ENCODE peak calls at places on chromosomes 16 and 17, in nine cellular contexts. V is esophagus muscularis mucosa, E is H1, C is transverse colon, Q is stomach, A is breast epithelium, O is upper lobe of left lung, B is spleen, J is HCT116. K is an unnamed sample.

GRCh38 chr17:71496552-71496951 is 624.3 kb upstream of the SOX9 start:
- DNase-seq in V (no peak), E (no peak), C (no peak), Q (no peak), A (no peak), O (no peak), B (no peak), J (no peak), K (no peak)

GRCh38 chr17:76812968-76813367 is 55.2 kb upstream of the MGAT5B start:
- DNase-seq in V (no peak), E (no peak), C (no peak), Q (no peak), A (no peak), O (no peak), B (no peak), J (no peak), K (no peak)

GRCh38 chr16:23317266-23317661 is 15.2 kb downstream of the SCNN1B start:
- DNase-seq in V (no peak), E (no peak), C (peak), Q (peak), A (no peak), O (peak), B (no peak), J (no peak), K (no peak)

GRCh38 chr17:38625482-38625881 is 19.7 kb upstream of the SRCIN1 start:
- DNase-seq in V (no peak), E (no peak), C (no peak), Q (no peak), A (no peak), O (no peak), B (no peak), J (no peak), K (no peak)

GRCh38 chr17:76826290-76827138 is 41.7 kb upstream of the MGAT5B start:
- DNase-seq in V (no peak), E (no peak), C (no peak), Q (no peak), A (no peak), O (no peak), B (no peak), J (no peak), K (no peak)

GRCh38 chr16:901149-901548 is 69.6 kb downstream of the LMF1 start:
- DNase-seq in V (no peak), E (no peak), C (no peak), Q (no peak), A (no peak), O (no peak), B (no peak), J (no peak), K (no peak)

GRCh38 chr16:15856901-15857778 is at the start of gene MYH11:
- DNase-seq in V (no peak), E (no peak), C (peak), Q (no peak), A (peak), O (no peak), B (no peak), J (no peak), K (no peak)

GRCh38 chr17:50684612-50685333 is 22.9 kb downstream of the ANKRD40 start:
- DNase-seq in V (no peak), E (no peak), C (peak), Q (peak), A (no peak), O (no peak), B (no peak), J (no peak), K (no peak)

GRCh38 chr16:19167710-19168172 is 299 bp upstream of the SYT17 start:
- DNase-seq in V (no peak), E (peak), C (peak), Q (peak), A (peak), O (peak), B (peak), J (peak), K (peak)

GRCh38 chr16:22843122-22843521 is 29.2 kb downstream of the HS3ST2 start:
- DNase-seq in V (peak), E (no peak), C (no peak), Q (no peak), A (no peak), O (no peak), B (no peak), J (no peak), K (no peak)

GRCh38 chr16:58464916-58465731 is 34.8 kb upstream of the NDRG4 start:
- DNase-seq in V (no peak), E (no peak), C (no peak), Q (no peak), A (no peak), O (no peak), B (peak), J (no peak), K (no peak)

GRCh38 chr16:50857881-50858280 is 116.0 kb downstream of the CYLD start:
- DNase-seq in V (peak), E (no peak), C (no peak), Q (no peak), A (no peak), O (no peak), B (no peak), J (no peak), K (no peak)

GRCh38 chr17:65022751-65023421 is 33.7 kb downstream of the GNA13 start:
- DNase-seq in V (no peak), E (no peak), C (no peak), Q (no peak), A (no peak), O (no peak), B (no peak), J (peak), K (peak)

GRCh38 chr17:72806011-72806410 is 286.5 kb downstream of the SLC39A11 start:
- DNase-seq in V (no peak), E (no peak), C (no peak), Q (no peak), A (no peak), O (no peak), B (no peak), J (no peak), K (no peak)

GRCh38 chr16:80294172-80294571 is 246.6 kb upstream of the DYNLRB2 start:
- DNase-seq in V (no peak), E (no peak), C (no peak), Q (no peak), A (no peak), O (no peak), B (no peak), J (no peak), K (no peak)

GRCh38 chr17:48382989-48383388 is 47.0 kb downstream of the SKAP1 start:
- DNase-seq in V (no peak), E (no peak), C (no peak), Q (no peak), A (no peak), O (no peak), B (no peak), J (no peak), K (no peak)

GRCh38 chr16:12900599-12901203 is 697 bp upstream of the SHISA9 start:
- DNase-seq in V (no peak), E (no peak), C (no peak), Q (no peak), A (no peak), O (no peak), B (no peak), J (no peak), K (no peak)

GRCh38 chr16:15776572-15776971 is 80.3 kb downstream of the MYH11 start:
- DNase-seq in V (no peak), E (no peak), C (no peak), Q (no peak), A (no peak), O (no peak), B (peak), J (no peak), K (no peak)

GRCh38 chr17:13594762-13595697 is 6.7 kb downstream of the HS3ST3A1 start:
- DNase-seq in V (no peak), E (peak), C (peak), Q (peak), A (peak), O (peak), B (no peak), J (peak), K (peak)

GRCh38 chr16:68470461-68471150 is 22.3 kb upstream of the SMPD3 start:
- DNase-seq in V (no peak), E (no peak), C (peak), Q (no peak), A (no peak), O (peak), B (peak), J (no peak), K (peak)

GRCh38 chr16:80407265-80407987 is 133.4 kb upstream of the DYNLRB2 start:
- DNase-seq in V (no peak), E (no peak), C (no peak), Q (no peak), A (no peak), O (no peak), B (no peak), J (no peak), K (no peak)

GRCh38 chr17:70181376-70181775 is 12.0 kb downstream of the KCNJ2 start:
- DNase-seq in V (no peak), E (no peak), C (no peak), Q (no peak), A (no peak), O (no peak), B (no peak), J (no peak), K (no peak)

GRCh38 chr17:30565073-30565935 is 88.1 kb downstream of the GOSR1 start:
- DNase-seq in V (no peak), E (peak), C (no peak), Q (peak), A (no peak), O (no peak), B (no peak), J (no peak), K (no peak)

GRCh38 chr17:78771758-78772382 is 10.2 kb downstream of the CYTH1 start:
- DNase-seq in V (no peak), E (no peak), C (no peak), Q (no peak), A (no peak), O (no peak), B (no peak), J (no peak), K (no peak)
- TF ChIP-seq POLR2A in V (no peak), E (no peak), C (no peak), Q (no peak), A (no peak), O (no peak), B (no peak), J (no peak), K (peak)

GRCh38 chr17:35747540-35748017 is 5.5 kb downstream of the GAS2L2 start:
- DNase-seq in V (no peak), E (no peak), C (peak), Q (peak), A (peak), O (peak), B (peak), J (peak), K (peak)
- TF ChIP-seq POLR2AphosphoS5 in V (peak), E (no peak), C (no peak), Q (no peak), A (no peak), O (no peak), B (no peak), J (no peak), K (no peak)

GRCh38 chr16:77591347-77591746 is 131.0 kb upstream of the NUDT7 start:
- DNase-seq in V (no peak), E (no peak), C (no peak), Q (no peak), A (no peak), O (no peak), B (no peak), J (no peak), K (no peak)
- TF ChIP-seq POLR2A in V (no peak), E (no peak), C (no peak), Q (no peak), A (no peak), O (no peak), B (no peak), J (no peak), K (no peak)

DNA sequence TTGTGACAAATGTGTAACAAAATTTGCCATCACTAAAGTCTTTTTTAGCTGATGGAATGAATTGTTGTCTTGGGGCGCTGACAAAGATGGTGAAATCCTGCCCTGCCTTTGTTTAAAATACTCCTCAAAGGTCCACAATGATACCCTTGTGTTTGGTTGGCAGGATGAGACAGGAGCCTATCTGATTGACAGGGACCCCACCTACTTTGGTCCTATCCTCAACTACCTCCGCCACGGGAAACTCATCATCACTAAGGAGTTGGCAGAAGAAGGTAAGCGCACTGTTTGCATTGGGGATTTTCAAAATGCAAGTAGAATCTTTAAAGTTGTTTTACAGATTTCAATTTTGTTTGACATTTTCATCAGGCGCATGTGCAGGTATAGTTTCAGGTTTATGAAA is 2.0 kb downstream of the KCTD2 start:
- DNase-seq in V (no peak), E (no peak), C (no peak), Q (no peak), A (no peak), O (no peak), B (no peak), J (no peak), K (no peak)
- TF ChIP-seq POLR2AphosphoS5 in V (no peak), E (no peak), C (no peak), Q (no peak), A (no peak), O (no peak), B (no peak), J (no peak), K (no peak)

GRCh38 chr16:30526823-30527634 is 663 bp upstream of the ZNF768 start:
- DNase-seq in V (peak), E (peak), C (peak), Q (peak), A (peak), O (peak), B (peak), J (peak), K (peak)
- TF ChIP-seq POLR2A in V (peak), E (peak), C (peak), Q (no peak), A (peak), O (peak), B (no peak), J (no peak), K (peak)

GRCh38 chr16:29901607-29901945 is 1.3 kb downstream of the ASPHD1 start:
- DNase-seq in V (no peak), E (no peak), C (no peak), Q (no peak), A (no peak), O (no peak), B (no peak), J (no peak), K (no peak)

GRCh38 chr16:29900888-29901606 is 759 bp downstream of the ASPHD1 start:
- DNase-seq in V (no peak), E (no peak), C (no peak), Q (peak), A (no peak), O (no peak), B (no peak), J (no peak), K (no peak)

GRCh38 chr16:29898786-29899515 is 399 bp downstream of the SEZ6L2 start:
- DNase-seq in V (no peak), E (no peak), C (peak), Q (peak), A (no peak), O (peak), B (no peak), J (no peak), K (no peak)

GRCh38 chr16:29899516-29900101 is at the start of gene SEZ6L2:
- DNase-seq in V (no peak), E (peak), C (peak), Q (peak), A (peak), O (peak), B (no peak), J (peak), K (no peak)

DNA sequence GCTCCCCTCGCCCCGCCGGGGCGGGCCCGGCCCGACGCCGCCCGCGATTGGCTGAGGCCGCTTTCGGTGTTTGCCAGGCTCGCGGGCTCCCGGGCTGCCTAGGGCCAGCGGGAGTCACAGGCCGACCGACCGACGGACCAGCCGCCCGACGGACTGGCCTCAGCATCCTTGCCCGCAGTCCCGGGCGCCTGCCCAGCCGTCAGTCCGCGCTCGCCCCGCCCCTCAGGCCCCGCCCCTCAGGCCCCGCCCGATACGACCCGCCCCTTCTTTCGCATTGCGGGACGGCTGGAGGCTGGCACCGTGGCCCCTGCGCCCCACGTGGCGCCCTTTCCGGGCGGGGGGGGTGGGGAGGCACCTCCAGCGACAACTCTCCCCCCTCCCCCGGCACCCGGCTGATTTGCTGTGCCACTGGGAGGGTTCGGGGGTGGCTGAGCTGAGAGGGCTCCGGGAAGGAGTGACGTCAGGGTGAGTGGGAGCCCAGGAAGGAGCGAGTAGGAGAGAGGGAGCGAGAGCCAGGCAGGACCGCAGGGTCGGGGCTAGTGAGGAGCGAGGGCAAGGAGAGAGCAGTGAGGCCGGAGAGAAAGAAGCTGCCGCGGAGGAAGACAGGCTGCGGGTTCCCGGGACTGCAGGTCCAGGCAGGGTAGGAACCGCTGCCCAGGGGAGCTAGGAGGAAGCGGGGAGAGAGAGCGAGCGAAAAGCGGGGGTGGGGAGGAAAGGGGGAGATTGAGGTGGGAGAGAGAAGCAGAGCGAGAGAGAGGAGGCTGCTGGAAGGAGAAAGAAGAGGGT is at the start of gene ASPHD1:
- DNase-seq in V (no peak), E (peak), C (no peak), Q (peak), A (peak), O (peak), B (peak), J (peak), K (peak)
- TF ChIP-seq POLR2AphosphoS5 in V (no peak), E (no peak), C (no peak), Q (peak), A (no peak), O (peak), B (no peak), J (no peak), K (no peak)

GRCh38 chr17:17351901-17352781 is 49.0 kb downstream of the NT5M start:
- DNase-seq in V (no peak), E (no peak), C (no peak), Q (peak), A (no peak), O (no peak), B (peak), J (no peak), K (no peak)
- TF ChIP-seq POLR2A in V (no peak), E (no peak), C (no peak), Q (no peak), A (no peak), O (no peak), B (no peak), J (no peak), K (no peak)